ENCODE peak calls at places on chromosomes 11 and 22, in six cellular contexts. N is NCI-H524, L is gastrocnemius medialis, R is non-pigmented ciliary epithelial cell, B is mucosa of gallbladder, I is body of pancreas. T is an unnamed sample.

GRCh38 chr11:16977136-16978020 is 36.8 kb downstream of the PLEKHA7 start:
- DNase-seq in N (no peak), L (no peak), R (no peak), B (no peak), I (no peak), T (no peak)

GRCh38 chr11:124194696-124195418 is 11.7 kb downstream of the OR10D3 start:
- DNase-seq in N (peak; percentile 66), L (no peak), R (peak; percentile 17), B (peak; percentile 46), I (peak; percentile 48), T (peak; percentile 76)

GRCh38 chr11:112694813-112695212 is 266.4 kb upstream of the NCAM1 start:
- DNase-seq in N (peak; percentile 30), L (no peak), R (no peak), B (no peak), I (no peak), T (no peak)

GRCh38 chr11:32333335-32333991 is 101.9 kb downstream of the WT1 start:
- DNase-seq in N (peak; percentile 68), L (peak; percentile 20), R (peak; percentile 17), B (peak; percentile 60), I (peak; percentile 78), T (peak; percentile 91)

GRCh38 chr22:42928969-42929837 is 72.1 kb upstream of the ARFGAP3 start:
- DNase-seq in N (no peak), L (peak; percentile 57), R (no peak), B (no peak), I (peak; percentile 74), T (no peak)

GRCh38 chr11:62724171-62724570 is 3.1 kb downstream of the HNRNPUL2 start:
- DNase-seq in N (no peak), L (no peak), R (no peak), B (no peak), I (no peak), T (no peak)

GRCh38 chr22:45096256-45096907 is 67.3 kb upstream of the NUP50 start:
- DNase-seq in N (peak; percentile 84), L (no peak), R (no peak), B (peak; percentile 57), I (peak; percentile 60), T (peak; percentile 72)

GRCh38 chr22:46957521-46957920 is 195.1 kb downstream of the TBC1D22A start:
- DNase-seq in N (no peak), L (no peak), R (no peak), B (no peak), I (no peak), T (no peak)

GRCh38 chr22:23156286-23156685 is 11.0 kb downstream of the RAB36 start:
- DNase-seq in N (no peak), L (no peak), R (no peak), B (no peak), I (no peak), T (no peak)

GRCh38 chr22:24355574-24355973 is 71.8 kb upstream of the ADORA2A start:
- DNase-seq in N (no peak), L (no peak), R (no peak), B (no peak), I (no peak), T (no peak)

GRCh38 chr11:214083-214482 is 6.6 kb downstream of the RIC8A start:
- DNase-seq in N (no peak), L (no peak), R (no peak), B (no peak), I (no peak), T (no peak)

GRCh38 chr11:64226507-64227051 is 505 bp downstream of the NUDT22 start:
- DNase-seq in N (peak; percentile 80), L (peak; percentile 74), R (no peak), B (no peak), I (peak; percentile 83), T (peak; percentile 48)

GRCh38 chr22:19523240-19524169 is 705 bp downstream of the CLDN5 start:
- DNase-seq in N (peak; percentile 50), L (no peak), R (no peak), B (no peak), I (no peak), T (no peak)

GRCh38 chr11:9462172-9462799 is 1.5 kb downstream of the ZNF143 start:
- DNase-seq in N (no peak), L (no peak), R (no peak), B (no peak), I (no peak), T (no peak)

GRCh38 chr11:44621140-44621681 is 55.7 kb downstream of the CD82 start:
- DNase-seq in N (peak; percentile 72), L (peak; percentile 49), R (no peak), B (peak; percentile 68), I (peak; percentile 51), T (peak; percentile 86)

GRCh38 chr11:111905391-111905790 is 6.2 kb downstream of the CRYAB start:
- DNase-seq in N (no peak), L (no peak), R (no peak), B (no peak), I (no peak), T (no peak)

GRCh38 chr11:35017528-35018342 is 101.3 kb downstream of the PDHX start:
- DNase-seq in N (no peak), L (no peak), R (no peak), B (no peak), I (no peak), T (no peak)